ENCODE peak calls at places on chromosomes 1 and 21, in nine cellular contexts. One of them, this sample, is unnamed.

GRCh38 chr21:38159355-38159754 is 97.4 kb upstream of the KCNJ15 start:
- DNase-seq in stomach: peak; percentile 70
- DNase-seq in thoracic aorta: peak; percentile 18
- DNase-seq in epithelial cell of esophagus: peak; percentile 75
- DNase-seq in hepatocyte: peak; percentile 78
- DNase-seq in dorsolateral prefrontal cortex: peak; percentile 52
- DNase-seq in lung: peak; percentile 72
- DNase-seq in cardiac muscle cell: peak; percentile 91
- DNase-seq in A549: no peak
- DNase-seq in this sample: peak; percentile 73

GRCh38 chr1:53542551-53542950 is 83.4 kb downstream of the DMRTB1 start:
- DNase-seq in stomach: no peak
- DNase-seq in thoracic aorta: no peak
- DNase-seq in epithelial cell of esophagus: no peak
- DNase-seq in hepatocyte: no peak
- DNase-seq in dorsolateral prefrontal cortex: no peak
- DNase-seq in lung: no peak
- DNase-seq in cardiac muscle cell: no peak
- DNase-seq in A549: no peak
- DNase-seq in this sample: no peak

GRCh38 chr1:9494936-9495758 is 44.1 kb upstream of the SLC25A33 start:
- DNase-seq in stomach: peak; percentile 71
- DNase-seq in thoracic aorta: no peak
- DNase-seq in epithelial cell of esophagus: peak; percentile 46
- DNase-seq in hepatocyte: peak; percentile 73
- DNase-seq in dorsolateral prefrontal cortex: peak; percentile 11
- DNase-seq in lung: peak; percentile 32
- DNase-seq in cardiac muscle cell: peak; percentile 59
- DNase-seq in A549: peak; percentile 32
- DNase-seq in this sample: peak; percentile 95

GRCh38 chr1:152313970-152314369 is 11.1 kb downstream of the FLG start:
- DNase-seq in stomach: no peak
- DNase-seq in thoracic aorta: no peak
- DNase-seq in epithelial cell of esophagus: peak; percentile 39
- DNase-seq in hepatocyte: no peak
- DNase-seq in dorsolateral prefrontal cortex: no peak
- DNase-seq in lung: no peak
- DNase-seq in cardiac muscle cell: no peak
- DNase-seq in A549: no peak
- DNase-seq in this sample: no peak

GRCh38 chr21:35438643-35439404 is 389.7 kb upstream of the RUNX1 start:
- DNase-seq in stomach: peak; percentile 60
- DNase-seq in thoracic aorta: no peak
- DNase-seq in epithelial cell of esophagus: peak; percentile 57
- DNase-seq in hepatocyte: peak; percentile 24
- DNase-seq in dorsolateral prefrontal cortex: no peak
- DNase-seq in lung: no peak
- DNase-seq in cardiac muscle cell: peak; percentile 39
- DNase-seq in A549: no peak
- DNase-seq in this sample: no peak

GRCh38 chr1:116122955-116123757 is 12.0 kb downstream of the MAB21L3 start:
- DNase-seq in stomach: peak; percentile 37
- DNase-seq in thoracic aorta: no peak
- DNase-seq in epithelial cell of esophagus: peak; percentile 69
- DNase-seq in hepatocyte: peak; percentile 72
- DNase-seq in dorsolateral prefrontal cortex: no peak
- DNase-seq in lung: peak; percentile 59
- DNase-seq in cardiac muscle cell: peak; percentile 81
- DNase-seq in A549: no peak
- DNase-seq in this sample: no peak

GRCh38 chr1:91924146-91924545 is 25.1 kb upstream of the BRDT start:
- DNase-seq in stomach: no peak
- DNase-seq in thoracic aorta: no peak
- DNase-seq in epithelial cell of esophagus: peak; percentile 62
- DNase-seq in hepatocyte: no peak
- DNase-seq in dorsolateral prefrontal cortex: no peak
- DNase-seq in lung: no peak
- DNase-seq in cardiac muscle cell: peak; percentile 63
- DNase-seq in A549: no peak
- DNase-seq in this sample: no peak

GRCh38 chr1:204544321-204544720 is 28.1 kb downstream of the MDM4 start:
- DNase-seq in stomach: no peak
- DNase-seq in thoracic aorta: no peak
- DNase-seq in epithelial cell of esophagus: peak; percentile 54
- DNase-seq in hepatocyte: no peak
- DNase-seq in dorsolateral prefrontal cortex: no peak
- DNase-seq in lung: no peak
- DNase-seq in cardiac muscle cell: peak; percentile 70
- DNase-seq in A549: no peak
- DNase-seq in this sample: no peak

GRCh38 chr1:231724876-231725647 is 98.5 kb downstream of the DISC1 start:
- DNase-seq in stomach: no peak
- DNase-seq in thoracic aorta: no peak
- DNase-seq in epithelial cell of esophagus: peak; percentile 50
- DNase-seq in hepatocyte: peak; percentile 50
- DNase-seq in dorsolateral prefrontal cortex: no peak
- DNase-seq in lung: peak; percentile 31
- DNase-seq in cardiac muscle cell: peak; percentile 83
- DNase-seq in A549: peak; percentile 40
- DNase-seq in this sample: peak; percentile 71

GRCh38 chr1:58881471-58881994 is 97.7 kb upstream of the JUN start:
- DNase-seq in stomach: peak; percentile 69
- DNase-seq in thoracic aorta: peak; percentile 40
- DNase-seq in epithelial cell of esophagus: peak; percentile 65
- DNase-seq in hepatocyte: peak; percentile 86
- DNase-seq in dorsolateral prefrontal cortex: no peak
- DNase-seq in lung: no peak
- DNase-seq in cardiac muscle cell: peak; percentile 67
- DNase-seq in A549: peak; percentile 64
- DNase-seq in this sample: no peak

GRCh38 chr1:227273557-227273956 is 44.7 kb downstream of the CDC42BPA start:
- DNase-seq in stomach: no peak
- DNase-seq in thoracic aorta: no peak
- DNase-seq in epithelial cell of esophagus: peak; percentile 70
- DNase-seq in hepatocyte: peak; percentile 56
- DNase-seq in dorsolateral prefrontal cortex: no peak
- DNase-seq in lung: no peak
- DNase-seq in cardiac muscle cell: peak; percentile 43
- DNase-seq in A549: no peak
- DNase-seq in this sample: peak; percentile 30

GRCh38 chr21:34970566-34970965 is 78.5 kb downstream of the RUNX1 start:
- DNase-seq in stomach: no peak
- DNase-seq in thoracic aorta: no peak
- DNase-seq in epithelial cell of esophagus: no peak
- DNase-seq in hepatocyte: no peak
- DNase-seq in dorsolateral prefrontal cortex: no peak
- DNase-seq in lung: no peak
- DNase-seq in cardiac muscle cell: no peak
- DNase-seq in A549: no peak
- DNase-seq in this sample: no peak

GRCh38 chr1:183279835-183280234 is 93.8 kb downstream of the LAMC2 start:
- DNase-seq in stomach: peak; percentile 27
- DNase-seq in thoracic aorta: no peak
- DNase-seq in epithelial cell of esophagus: peak; percentile 99
- DNase-seq in hepatocyte: peak; percentile 34
- DNase-seq in dorsolateral prefrontal cortex: no peak
- DNase-seq in lung: peak; percentile 69
- DNase-seq in cardiac muscle cell: peak; percentile 97
- DNase-seq in A549: no peak
- DNase-seq in this sample: no peak

GRCh38 chr1:183278736-183279591 is 92.9 kb downstream of the LAMC2 start:
- DNase-seq in stomach: peak; percentile 17
- DNase-seq in thoracic aorta: no peak
- DNase-seq in epithelial cell of esophagus: peak; percentile 94
- DNase-seq in hepatocyte: no peak
- DNase-seq in dorsolateral prefrontal cortex: no peak
- DNase-seq in lung: no peak
- DNase-seq in cardiac muscle cell: peak; percentile 72
- DNase-seq in A549: no peak
- DNase-seq in this sample: peak; percentile 51

GRCh38 chr1:183275322-183275721 is 89.3 kb downstream of the LAMC2 start:
- DNase-seq in stomach: peak; percentile 8
- DNase-seq in thoracic aorta: no peak
- DNase-seq in epithelial cell of esophagus: no peak
- DNase-seq in hepatocyte: no peak
- DNase-seq in dorsolateral prefrontal cortex: no peak
- DNase-seq in lung: no peak
- DNase-seq in cardiac muscle cell: no peak
- DNase-seq in A549: no peak
- DNase-seq in this sample: no peak

GRCh38 chr1:183276386-183276785 is 90.3 kb downstream of the LAMC2 start:
- DNase-seq in stomach: peak; percentile 10
- DNase-seq in thoracic aorta: no peak
- DNase-seq in epithelial cell of esophagus: no peak
- DNase-seq in hepatocyte: peak; percentile 41
- DNase-seq in dorsolateral prefrontal cortex: no peak
- DNase-seq in lung: no peak
- DNase-seq in cardiac muscle cell: no peak
- DNase-seq in A549: no peak
- DNase-seq in this sample: no peak

DNA sequence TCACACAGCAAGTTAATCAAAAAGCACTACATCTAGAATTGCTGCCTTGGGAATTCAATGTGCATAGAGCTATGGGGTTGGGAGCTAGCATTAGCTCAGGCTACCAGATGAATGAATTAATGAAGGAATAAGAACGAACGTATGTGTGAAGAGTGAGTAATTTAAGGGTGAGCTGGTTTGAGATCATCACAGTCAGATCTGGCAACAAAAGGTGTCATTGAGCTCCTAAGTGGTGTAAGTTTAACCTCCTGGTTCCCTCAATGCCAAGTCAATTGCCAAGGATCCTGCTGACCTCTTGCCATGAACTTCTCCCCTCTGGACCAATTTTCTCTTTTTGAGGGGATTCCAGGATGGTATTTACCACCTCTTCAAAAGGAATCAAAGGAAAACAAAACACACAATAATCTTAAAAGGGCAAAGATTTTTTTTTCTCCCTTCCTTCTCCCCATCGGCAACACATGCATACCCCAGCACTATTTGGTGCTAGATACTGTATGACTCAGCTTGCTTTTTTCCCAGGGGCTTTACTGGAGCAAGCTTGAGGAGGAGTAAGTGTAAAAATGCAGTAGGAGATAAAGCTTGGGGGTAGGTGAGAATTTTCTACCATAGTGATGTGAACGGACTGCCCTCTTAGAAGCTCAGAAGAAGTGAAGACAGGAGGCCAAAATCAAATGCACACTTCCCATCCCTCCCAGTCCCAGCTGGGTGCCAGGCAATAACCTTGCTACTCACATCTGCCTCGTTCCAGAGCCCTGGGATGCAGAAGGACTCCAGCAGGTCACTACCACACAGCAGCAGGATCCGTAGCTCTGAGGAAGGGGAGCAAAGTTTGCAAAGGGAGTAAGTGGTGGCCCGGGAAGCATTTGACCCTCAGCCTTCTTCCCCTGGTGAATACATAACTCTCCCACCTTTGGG is 92.0 kb downstream of the LAMC2 start:
- DNase-seq in stomach: peak; percentile 14
- DNase-seq in thoracic aorta: no peak
- DNase-seq in epithelial cell of esophagus: peak; percentile 84
- DNase-seq in hepatocyte: no peak
- DNase-seq in dorsolateral prefrontal cortex: no peak
- DNase-seq in lung: no peak
- DNase-seq in cardiac muscle cell: peak; percentile 92
- DNase-seq in A549: no peak
- DNase-seq in this sample: no peak
- H3K4me3 ChIP-seq in stomach: no peak overlapping the region
- H3K4me3 ChIP-seq in thoracic aorta: no peak overlapping the region
- H3K4me3 ChIP-seq in epithelial cell of esophagus: no peak overlapping the region
- H3K4me3 ChIP-seq in hepatocyte: no peak overlapping the region
- H3K4me3 ChIP-seq in dorsolateral prefrontal cortex: no peak overlapping the region
- H3K4me3 ChIP-seq in lung: no peak overlapping the region
- H3K4me3 ChIP-seq in cardiac muscle cell: no peak overlapping the region
- H3K4me3 ChIP-seq in A549: no peak overlapping the region
- H3K4me3 ChIP-seq in this sample: no peak overlapping the region

GRCh38 chr1:199015799-199016198 is 377.0 kb downstream of the PTPRC start:
- DNase-seq in stomach: no peak
- DNase-seq in thoracic aorta: no peak
- DNase-seq in epithelial cell of esophagus: no peak
- DNase-seq in hepatocyte: no peak
- DNase-seq in dorsolateral prefrontal cortex: no peak
- DNase-seq in lung: no peak
- DNase-seq in cardiac muscle cell: no peak
- DNase-seq in A549: no peak
- DNase-seq in this sample: no peak
- H3K4me3 ChIP-seq in stomach: no peak overlapping the region
- H3K4me3 ChIP-seq in thoracic aorta: no peak overlapping the region
- H3K4me3 ChIP-seq in epithelial cell of esophagus: no peak overlapping the region
- H3K4me3 ChIP-seq in hepatocyte: no peak overlapping the region
- H3K4me3 ChIP-seq in dorsolateral prefrontal cortex: no peak overlapping the region
- H3K4me3 ChIP-seq in lung: no peak overlapping the region
- H3K4me3 ChIP-seq in cardiac muscle cell: no peak overlapping the region
- H3K4me3 ChIP-seq in A549: no peak overlapping the region
- H3K4me3 ChIP-seq in this sample: no peak overlapping the region

GRCh38 chr21:17742940-17743592 is 76.1 kb downstream of the C21orf91 start:
- DNase-seq in stomach: no peak
- DNase-seq in thoracic aorta: no peak
- DNase-seq in epithelial cell of esophagus: no peak
- DNase-seq in hepatocyte: no peak
- DNase-seq in dorsolateral prefrontal cortex: no peak
- DNase-seq in lung: no peak
- DNase-seq in cardiac muscle cell: no peak
- DNase-seq in A549: no peak
- DNase-seq in this sample: no peak

GRCh38 chr21:17742181-17742580 is 77.0 kb downstream of the C21orf91 start:
- DNase-seq in stomach: no peak
- DNase-seq in thoracic aorta: no peak
- DNase-seq in epithelial cell of esophagus: peak; percentile 89
- DNase-seq in hepatocyte: no peak
- DNase-seq in dorsolateral prefrontal cortex: no peak
- DNase-seq in lung: no peak
- DNase-seq in cardiac muscle cell: no peak
- DNase-seq in A549: no peak
- DNase-seq in this sample: no peak

GRCh38 chr21:17736072-17736471 is 83.1 kb downstream of the C21orf91 start:
- DNase-seq in stomach: no peak
- DNase-seq in thoracic aorta: no peak
- DNase-seq in epithelial cell of esophagus: no peak
- DNase-seq in hepatocyte: no peak
- DNase-seq in dorsolateral prefrontal cortex: no peak
- DNase-seq in lung: no peak
- DNase-seq in cardiac muscle cell: no peak
- DNase-seq in A549: no peak
- DNase-seq in this sample: no peak

GRCh38 chr21:17733209-17733608 is 85.9 kb downstream of the C21orf91 start:
- DNase-seq in stomach: no peak
- DNase-seq in thoracic aorta: no peak
- DNase-seq in epithelial cell of esophagus: no peak
- DNase-seq in hepatocyte: no peak
- DNase-seq in dorsolateral prefrontal cortex: no peak
- DNase-seq in lung: no peak
- DNase-seq in cardiac muscle cell: no peak
- DNase-seq in A549: no peak
- DNase-seq in this sample: no peak

GRCh38 chr21:17738171-17738953 is 80.8 kb downstream of the C21orf91 start:
- DNase-seq in stomach: peak; percentile 51
- DNase-seq in thoracic aorta: no peak
- DNase-seq in epithelial cell of esophagus: no peak
- DNase-seq in hepatocyte: no peak
- DNase-seq in dorsolateral prefrontal cortex: no peak
- DNase-seq in lung: no peak
- DNase-seq in cardiac muscle cell: no peak
- DNase-seq in A549: no peak
- DNase-seq in this sample: no peak
- H3K4me3 ChIP-seq in stomach: no peak overlapping the region
- H3K4me3 ChIP-seq in thoracic aorta: no peak overlapping the region
- H3K4me3 ChIP-seq in epithelial cell of esophagus: no peak overlapping the region
- H3K4me3 ChIP-seq in hepatocyte: no peak overlapping the region
- H3K4me3 ChIP-seq in dorsolateral prefrontal cortex: no peak overlapping the region
- H3K4me3 ChIP-seq in lung: no peak overlapping the region
- H3K4me3 ChIP-seq in cardiac muscle cell: no peak overlapping the region
- H3K4me3 ChIP-seq in A549: no peak overlapping the region
- H3K4me3 ChIP-seq in this sample: no peak overlapping the region

GRCh38 chr1:199009447-199009846 is 370.6 kb downstream of the PTPRC start:
- DNase-seq in stomach: no peak
- DNase-seq in thoracic aorta: no peak
- DNase-seq in epithelial cell of esophagus: no peak
- DNase-seq in hepatocyte: no peak
- DNase-seq in dorsolateral prefrontal cortex: no peak
- DNase-seq in lung: no peak
- DNase-seq in cardiac muscle cell: no peak
- DNase-seq in A549: no peak
- DNase-seq in this sample: no peak
- H3K4me3 ChIP-seq in stomach: no peak overlapping the region
- H3K4me3 ChIP-seq in thoracic aorta: no peak overlapping the region
- H3K4me3 ChIP-seq in epithelial cell of esophagus: no peak overlapping the region
- H3K4me3 ChIP-seq in hepatocyte: no peak overlapping the region
- H3K4me3 ChIP-seq in dorsolateral prefrontal cortex: peak overlapping the region; percentile 32
- H3K4me3 ChIP-seq in lung: no peak overlapping the region
- H3K4me3 ChIP-seq in cardiac muscle cell: no peak overlapping the region
- H3K4me3 ChIP-seq in A549: no peak overlapping the region
- H3K4me3 ChIP-seq in this sample: no peak overlapping the region